ENCODE peak calls at places on chromosome 13, in seven cellular contexts. O is activated CD8-positive, alpha-beta T cell treated with anti-CD3 and anti-CD28 coated beads for 36 hours; K is NCI-H2107; L is tibial nerve; J is DND-41; W is MG63; C is stimulated activated CD8-positive, alpha-beta memory T cell treated with anti-CD3 and anti-CD28 coated beads, Interleukin-2, amount 100 ng/mL, for 1 hour. G is an unnamed sample.

GRCh38 chr13:98766716-98767115 is 14.2 kb upstream of the SLC15A1 start:
- DNase-seq in O (no peak), K (no peak), L (no peak), J (no peak), W (no peak), C (no peak), G (no peak)

GRCh38 chr13:27493981-27494380 is 43.6 kb upstream of the MTIF3 start:
- DNase-seq in O (no peak), K (no peak), L (no peak), J (no peak), W (no peak), C (no peak), G (no peak)

GRCh38 chr13:39783051-39783450 is 127.6 kb downstream of the COG6 start:
- DNase-seq in O (no peak), K (no peak), L (no peak), J (no peak), W (no peak), C (no peak), G (no peak)

GRCh38 chr13:50225188-50226155 is 210.2 kb downstream of the KCNRG start:
- DNase-seq in O (no peak), K (no peak), L (no peak), J (no peak), W (no peak), C (no peak), G (no peak)

GRCh38 chr13:27353166-27353583 is 71.2 kb upstream of the GTF3A start:
- DNase-seq in O (peak), K (no peak), L (no peak), J (no peak), W (no peak), C (no peak), G (no peak)

GRCh38 chr13:28429096-28429495 is 65.8 kb downstream of the FLT1 start:
- DNase-seq in O (no peak), K (no peak), L (no peak), J (no peak), W (no peak), C (no peak), G (no peak)

GRCh38 chr13:89571676-89572075 is 1775.8 kb upstream of the MIR17HG start:
- DNase-seq in O (no peak), K (no peak), L (no peak), J (no peak), W (no peak), C (no peak), G (no peak)

GRCh38 chr13:97359181-97360057 is 74.5 kb upstream of the RAP2A start:
- DNase-seq in O (peak), K (peak), L (peak), J (peak), W (peak), C (peak), G (no peak)

GRCh38 chr13:47897411-47898050 is 103.5 kb downstream of the SUCLA2 start:
- DNase-seq in O (no peak), K (no peak), L (no peak), J (no peak), W (no peak), C (no peak), G (no peak)

GRCh38 chr13:79681069-79681468 is 200.1 kb downstream of the NDFIP2 start:
- DNase-seq in O (no peak), K (no peak), L (no peak), J (no peak), W (no peak), C (no peak), G (no peak)

GRCh38 chr13:98651716-98652115 is 74.8 kb upstream of the STK24 start:
- DNase-seq in O (no peak), K (no peak), L (no peak), J (no peak), W (no peak), C (no peak), G (no peak)

GRCh38 chr13:112729408-112729807 is 39.6 kb downstream of the ATP11A start:
- DNase-seq in O (no peak), K (no peak), L (no peak), J (no peak), W (no peak), C (no peak), G (no peak)

GRCh38 chr13:21324793-21325192 is 134.3 kb downstream of the ZDHHC20 start:
- DNase-seq in O (no peak), K (no peak), L (no peak), J (no peak), W (no peak), C (no peak), G (no peak)

GRCh38 chr13:32663660-32664059 is 77.4 kb downstream of the PDS5B start:
- DNase-seq in O (no peak), K (no peak), L (no peak), J (no peak), W (no peak), C (no peak), G (no peak)

GRCh38 chr13:101521371-101521770 is 68.9 kb downstream of the ITGBL1 start:
- DNase-seq in O (no peak), K (no peak), L (no peak), J (no peak), W (no peak), C (no peak), G (no peak)

GRCh38 chr13:80037505-80037888 is 303.4 kb downstream of the SPRY2 start:
- DNase-seq in O (no peak), K (no peak), L (no peak), J (no peak), W (peak), C (no peak), G (no peak)

GRCh38 chr13:113654591-113655357 is 3.2 kb downstream of the ATP4B start:
- DNase-seq in O (no peak), K (no peak), L (no peak), J (no peak), W (no peak), C (no peak), G (no peak)

GRCh38 chr13:112907916-112908315 is 61.1 kb upstream of the MCF2L start:
- DNase-seq in O (no peak), K (no peak), L (no peak), J (no peak), W (no peak), C (no peak), G (no peak)

GRCh38 chr13:60335531-60335930 is 61.5 kb upstream of the TDRD3 start:
- DNase-seq in O (no peak), K (no peak), L (no peak), J (no peak), W (no peak), C (no peak), G (no peak)

GRCh38 chr13:87872813-87873212 is 201.6 kb downstream of the SLITRK5 start:
- DNase-seq in O (no peak), K (no peak), L (no peak), J (no peak), W (no peak), C (no peak), G (no peak)

GRCh38 chr13:112732679-112733078 is 42.8 kb downstream of the ATP11A start:
- DNase-seq in O (no peak), K (no peak), L (no peak), J (no peak), W (no peak), C (no peak), G (no peak)

GRCh38 chr13:21546372-21546771 is 57.6 kb downstream of the MICU2 start:
- DNase-seq in O (no peak), K (no peak), L (no peak), J (no peak), W (no peak), C (no peak), G (no peak)

GRCh38 chr13:110486061-110486780 is 75.3 kb downstream of the RAB20 start:
- DNase-seq in O (no peak), K (no peak), L (no peak), J (no peak), W (no peak), C (no peak), G (no peak)

GRCh38 chr13:67390462-67391093 is 160.4 kb upstream of the PCDH9 start:
- DNase-seq in O (no peak), K (no peak), L (no peak), J (no peak), W (no peak), C (no peak), G (no peak)

GRCh38 chr13:37226966-37227365 is 121.5 kb upstream of the CSNK1A1L start:
- DNase-seq in O (no peak), K (no peak), L (no peak), J (no peak), W (peak), C (no peak), G (no peak)

GRCh38 chr13:20188649-20189553 is 3.8 kb downstream of the GJB2 start:
- DNase-seq in O (peak), K (no peak), L (no peak), J (no peak), W (no peak), C (no peak), G (no peak)

GRCh38 chr13:114000151-114001040 is 26.5 kb upstream of the C13orf46 start:
- DNase-seq in O (no peak), K (no peak), L (no peak), J (no peak), W (no peak), C (no peak), G (no peak)

GRCh38 chr13:44155422-44156293 is 218.0 kb upstream of the SERP2 start:
- DNase-seq in O (no peak), K (no peak), L (peak), J (no peak), W (no peak), C (no peak), G (peak)

GRCh38 chr13:100130092-100130491 is 41.2 kb downstream of the PCCA start:
- DNase-seq in O (no peak), K (no peak), L (no peak), J (no peak), W (peak), C (no peak), G (peak)

GRCh38 chr13:52961196-52961845 is 67.3 kb upstream of the OLFM4 start:
- DNase-seq in O (no peak), K (no peak), L (no peak), J (peak), W (no peak), C (no peak), G (no peak)

GRCh38 chr13:112894673-112895481 is 74.1 kb upstream of the MCF2L start:
- DNase-seq in O (no peak), K (no peak), L (no peak), J (no peak), W (no peak), C (no peak), G (no peak)

GRCh38 chr13:114143806-114144605 is 11.6 kb upstream of the RASA3 start:
- DNase-seq in O (peak), K (no peak), L (no peak), J (peak), W (no peak), C (no peak), G (no peak)

GRCh38 chr13:53507741-53508140 is 479.1 kb downstream of the OLFM4 start:
- DNase-seq in O (no peak), K (no peak), L (no peak), J (no peak), W (no peak), C (no peak), G (no peak)

GRCh38 chr13:45521292-45521691 is 56.6 kb downstream of the COG3 start:
- DNase-seq in O (no peak), K (no peak), L (peak), J (no peak), W (no peak), C (no peak), G (no peak)

GRCh38 chr13:76463314-76463713 is 422.9 kb downstream of the KCTD12 start:
- DNase-seq in O (no peak), K (no peak), L (no peak), J (no peak), W (no peak), C (no peak), G (no peak)

GRCh38 chr13:98890186-98890585 is 87.7 kb downstream of the DOCK9 start:
- DNase-seq in O (peak), K (no peak), L (peak), J (no peak), W (peak), C (no peak), G (peak)

GRCh38 chr13:79085021-79085420 is 321.0 kb downstream of the RBM26 start:
- DNase-seq in O (no peak), K (no peak), L (no peak), J (no peak), W (no peak), C (no peak), G (no peak)

G was measured in hippocampal formation.